ENCODE peak calls at places on chromosome 3, in ten cellular contexts. T, O, W, Q, S, B, F, E, G and I are unnamed samples.

GRCh38 chr3:133393204-133393603 is 6.7 kb upstream of the BFSP2 start:
- DNase-seq in O (no peak), S (no peak), F (no peak), E (no peak), T (no peak), B (no peak), Q (no peak), W (no peak), G (no peak), I (no peak)

GRCh38 chr3:56869157-56869889 is 67.6 kb upstream of the ARHGEF3 start:
- DNase-seq in B (no peak), G (no peak), Q (no peak), S (no peak), F (no peak), O (no peak), E (no peak), W (peak; percentile 31), T (no peak), I (no peak)

GRCh38 chr3:149390772-149391212 is 13.3 kb upstream of the TM4SF1 start:
- DNase-seq in G (no peak), S (no peak), F (no peak), E (no peak), W (no peak), O (no peak), B (no peak), Q (no peak), T (no peak), I (no peak)

GRCh38 chr3:39000008-39000450 is 51.7 kb downstream of the SCN11A start:
- DNase-seq in S (no peak), Q (no peak), F (peak; percentile 70), B (no peak), E (no peak), G (peak; percentile 31), W (peak; percentile 65), O (peak; percentile 70), T (peak; percentile 51), I (no peak)

GRCh38 chr3:2547049-2547448 is 448.4 kb downstream of the CNTN4 start:
- DNase-seq in G (no peak), T (no peak), W (no peak), B (no peak), S (no peak), Q (no peak), O (no peak), E (no peak), F (no peak), I (no peak)

GRCh38 chr3:15206662-15207576 is 873 bp downstream of the CAPN7 start:
- DNase-seq in O (peak; percentile 35), G (no peak), S (no peak), T (peak; percentile 64), E (peak; percentile 31), Q (peak; percentile 80), W (peak; percentile 31), F (peak; percentile 67), B (peak; percentile 47), I (no peak)

GRCh38 chr3:98166396-98166795 is at the start of gene OR5H15:
- DNase-seq in B (no peak), O (no peak), T (no peak), Q (no peak), E (no peak), S (no peak), F (no peak), G (no peak), W (no peak), I (no peak)

GRCh38 chr3:141851411-141851810 is 25.0 kb upstream of the ATP1B3 start:
- DNase-seq in Q (no peak), W (no peak), E (no peak), F (no peak), S (no peak), G (no peak), T (no peak), O (no peak), B (no peak), I (no peak)

GRCh38 chr3:196124608-196125007 is 42.7 kb upstream of the TFRC start:
- DNase-seq in Q (no peak), F (no peak), B (no peak), G (no peak), T (no peak), S (no peak), W (no peak), O (no peak), E (no peak), I (no peak)

GRCh38 chr3:101902041-101902440 is 52.7 kb downstream of the NFKBIZ start:
- DNase-seq in S (no peak), F (peak; percentile 47), E (no peak), Q (no peak), O (peak; percentile 88), W (peak; percentile 97), T (no peak), B (no peak), G (peak; percentile 91), I (no peak)

GRCh38 chr3:52896613-52897012 is 735 bp downstream of the STIMATE start:
- DNase-seq in W (no peak), E (no peak), Q (no peak), G (no peak), S (no peak), O (no peak), F (no peak), B (no peak), T (peak; percentile 58), I (no peak)

GRCh38 chr3:70729845-70730244 is 417.4 kb upstream of the MDFIC2 start:
- DNase-seq in F (no peak), W (no peak), Q (no peak), T (no peak), G (no peak), E (no peak), B (no peak), S (no peak), O (no peak), I (no peak)

GRCh38 chr3:86954751-86955150 is 36.2 kb downstream of the VGLL3 start:
- DNase-seq in O (peak; percentile 72), G (no peak), S (no peak), B (no peak), F (peak; percentile 27), T (no peak), E (no peak), Q (no peak), W (peak; percentile 74), I (no peak)

GRCh38 chr3:68972358-68972979 is 40.1 kb upstream of the TAFA4 start:
- DNase-seq in B (peak; percentile 21), O (peak; percentile 38), S (no peak), E (peak; percentile 42), T (peak; percentile 35), Q (peak; percentile 72), F (peak; percentile 67), G (no peak), W (peak; percentile 51), I (no peak)

GRCh38 chr3:73556520-73557371 is 68.0 kb downstream of the PDZRN3 start:
- DNase-seq in S (no peak), T (no peak), O (peak; percentile 56), E (peak; percentile 36), W (peak; percentile 89), B (no peak), G (no peak), F (peak; percentile 44), Q (no peak), I (no peak)

GRCh38 chr3:116709479-116709878 is at the start of gene TUSC7:
- DNase-seq in B (no peak), G (no peak), Q (no peak), T (no peak), S (no peak), F (no peak), E (no peak), W (no peak), O (no peak), I (no peak)

GRCh38 chr3:30169459-30169858 is 436.9 kb upstream of the TGFBR2 start:
- DNase-seq in W (no peak), Q (no peak), T (no peak), B (no peak), E (no peak), S (no peak), F (no peak), G (no peak), O (no peak), I (no peak)

GRCh38 chr3:29751647-29752263 is 470.9 kb downstream of the RBMS3 start:
- DNase-seq in S (no peak), Q (no peak), G (no peak), T (no peak), W (no peak), E (no peak), B (no peak), O (no peak), F (no peak), I (no peak)

GRCh38 chr3:108127301-108127988 is 36.6 kb upstream of the CD47 start:
- DNase-seq in O (no peak), E (no peak), S (peak; percentile 29), W (no peak), T (no peak), B (no peak), G (no peak), F (no peak), Q (no peak), I (no peak)

GRCh38 chr3:161420746-161421145 is 49.4 kb upstream of the SPTSSB start:
- DNase-seq in B (no peak), W (no peak), F (no peak), Q (no peak), G (no peak), S (no peak), O (no peak), E (no peak), T (no peak), I (no peak)

GRCh38 chr3:50226888-50227389 is 9.1 kb upstream of the GNAI2 start:
- DNase-seq in F (peak; percentile 61), G (no peak), S (no peak), T (peak; percentile 54), W (peak; percentile 21), O (peak; percentile 29), Q (no peak), E (no peak), B (peak; percentile 67), I (peak; percentile 78)

GRCh38 chr3:179196098-179196497 is 47.9 kb downstream of the PIK3CA start:
- DNase-seq in G (peak; percentile 62), E (no peak), S (no peak), B (no peak), Q (no peak), T (peak; percentile 4), W (peak; percentile 93), O (peak; percentile 83), F (peak; percentile 69), I (no peak)

GRCh38 chr3:12454076-12454807 is 30.0 kb upstream of the TSEN2 start:
- DNase-seq in O (no peak), W (peak; percentile 57), F (peak; percentile 35), G (no peak), E (no peak), Q (no peak), S (no peak), T (no peak), B (no peak), I (no peak)

GRCh38 chr3:83843716-83844115 is 1115.1 kb upstream of the CADM2 start:
- DNase-seq in Q (no peak), E (no peak), G (no peak), S (no peak), O (no peak), F (no peak), T (no peak), B (no peak), W (no peak), I (no peak)

GRCh38 chr3:101039285-101039684 is 46.1 kb upstream of the ABI3BP start:
- DNase-seq in T (no peak), O (no peak), B (no peak), F (no peak), S (no peak), W (no peak), Q (no peak), E (no peak), G (no peak), I (no peak)

GRCh38 chr3:181189556-181189955 is 200.0 kb upstream of the DNAJC19 start:
- DNase-seq in T (no peak), Q (no peak), B (no peak), E (no peak), F (no peak), W (no peak), S (no peak), G (no peak), O (no peak), I (no peak)

GRCh38 chr3:111831840-111832239 is 27.2 kb upstream of the PHLDB2 start:
- DNase-seq in Q (no peak), O (peak; percentile 51), G (no peak), T (no peak), F (peak; percentile 6), S (no peak), E (no peak), B (no peak), W (peak; percentile 60), I (no peak)

GRCh38 chr3:152466784-152467183 is 198.1 kb downstream of the MBNL1 start:
- DNase-seq in S (no peak), W (peak; percentile 41), Q (no peak), F (peak; percentile 54), E (no peak), G (peak; percentile 29), O (peak; percentile 87), T (peak; percentile 25), B (no peak), I (no peak)